ENCODE peak calls at places on chromosomes 3 and 15, in four cellular contexts. W, G, F and Z are unnamed samples.

GRCh38 chr3:94481499-94481898 is 418.6 kb downstream of the NSUN3 start:
- DNase-seq in F (no peak), W (no peak), G (no peak), Z (no peak)

GRCh38 chr3:33128706-33129105 is 14.9 kb downstream of the CRTAP start:
- DNase-seq in W (no peak), F (peak), G (no peak), Z (peak)

GRCh38 chr3:134374791-134375541 is 719 bp upstream of the AMOTL2 start:
- DNase-seq in W (no peak), G (no peak), F (peak), Z (no peak)

GRCh38 chr3:178255315-178255714 is 280.9 kb upstream of the KCNMB2 start:
- DNase-seq in G (no peak), W (no peak), F (no peak), Z (peak)

GRCh38 chr15:35540031-35540430 is 5.9 kb downstream of the DPH6 start:
- DNase-seq in W (no peak), G (no peak), F (no peak), Z (no peak)

GRCh38 chr3:40780801-40781406 is 256.1 kb downstream of the ZNF621 start:
- DNase-seq in W (no peak), G (no peak), F (peak), Z (peak)

GRCh38 chr3:195580733-195581443 is 2.9 kb downstream of the APOD start:
- DNase-seq in F (peak), G (no peak), W (no peak), Z (peak)

GRCh38 chr3:51539291-51539891 is 872 bp downstream of the RAD54L2 start:
- DNase-seq in F (peak), W (peak), G (no peak), Z (peak)

GRCh38 chr3:79081285-79081684 is 686.5 kb downstream of the ROBO1 start:
- DNase-seq in W (no peak), F (no peak), G (no peak), Z (no peak)

GRCh38 chr15:61459785-61460707 is 230.9 kb upstream of the RORA start:
- DNase-seq in W (no peak), F (peak), G (no peak), Z (peak)

GRCh38 chr3:136819784-136820640 is 1.1 kb downstream of the SLC35G2 start:
- DNase-seq in G (no peak), F (peak), W (no peak), Z (peak)

GRCh38 chr3:74287557-74287956 is 326.9 kb downstream of the CNTN3 start:
- DNase-seq in F (peak), W (no peak), G (no peak), Z (no peak)

GRCh38 chr3:61807865-61808276 is 246.5 kb downstream of the PTPRG start:
- DNase-seq in W (no peak), F (no peak), G (no peak), Z (peak)

GRCh38 chr3:47650294-47650693 is 71.6 kb upstream of the CSPG5 start:
- DNase-seq in W (no peak), G (no peak), F (no peak), Z (no peak)

GRCh38 chr15:68930268-68931022 is at the start of gene SPESP1:
- DNase-seq in W (peak), G (peak), F (no peak), Z (peak)

GRCh38 chr15:57559875-57560274 is 31.8 kb upstream of the MYZAP start:
- DNase-seq in W (peak), G (peak), F (peak), Z (peak)

GRCh38 chr15:78069630-78070029 is 7.9 kb downstream of the TBC1D2B start:
- DNase-seq in F (no peak), G (no peak), W (no peak), Z (no peak)